ENCODE peak calls at places on chromosome 20, in six cellular contexts. E is mammary epithelial cell, V is psoas muscle, G is HFF-Myc, J is Panc1, W is dorsolateral prefrontal cortex. P is an unnamed sample.

GRCh38 chr20:53934421-53935352 is 135.7 kb downstream of the BCAS1 start:
- DNase-seq in E (peak), V (no peak), G (no peak), J (no peak), W (no peak), P (no peak)

GRCh38 chr20:63639093-63639860 is 12.4 kb upstream of the GMEB2 start:
- DNase-seq in E (no peak), V (no peak), G (no peak), J (no peak), W (no peak), P (no peak)

GRCh38 chr20:41903614-41904013 is 285.4 kb upstream of the CHD6 start:
- DNase-seq in E (no peak), V (no peak), G (no peak), J (no peak), W (no peak), P (no peak)

GRCh38 chr20:62914970-62915457 is 11.3 kb downstream of the DIDO1 start:
- DNase-seq in E (peak), V (no peak), G (no peak), J (no peak), W (no peak), P (no peak)

GRCh38 chr20:21396921-21397340 is 395 bp downstream of the NKX2-4 start:
- DNase-seq in E (no peak), V (peak), G (no peak), J (no peak), W (no peak), P (no peak)

GRCh38 chr20:24690408-24690807 is 221.0 kb downstream of the SYNDIG1 start:
- DNase-seq in E (no peak), V (no peak), G (no peak), J (no peak), W (no peak), P (no peak)

GRCh38 chr20:2984956-2985661 is 58.3 kb upstream of the GNRH2 start:
- DNase-seq in E (peak), V (no peak), G (peak), J (no peak), W (no peak), P (peak)

GRCh38 chr20:5945963-5946362 is 4.4 kb downstream of the TRMT6 start:
- DNase-seq in E (peak), V (no peak), G (peak), J (peak), W (no peak), P (peak)

GRCh38 chr20:1734269-1734858 is 76.8 kb upstream of the SIRPG start:
- DNase-seq in E (peak), V (no peak), G (no peak), J (no peak), W (no peak), P (peak)

GRCh38 chr20:56249244-56249955 is 868 bp downstream of the MC3R start:
- DNase-seq in E (no peak), V (peak), G (no peak), J (no peak), W (no peak), P (peak)

GRCh38 chr20:3101737-3102574 is 17.4 kb upstream of the AVP start:
- DNase-seq in E (no peak), V (no peak), G (no peak), J (no peak), W (peak), P (no peak)

GRCh38 chr20:23159923-23160445 is 73.9 kb upstream of the CD93 start:
- DNase-seq in E (no peak), V (no peak), G (no peak), J (no peak), W (no peak), P (no peak)

GRCh38 chr20:9498322-9498721 is 16.1 kb upstream of the LAMP5 start:
- DNase-seq in E (no peak), V (no peak), G (no peak), J (no peak), W (no peak), P (peak)

GRCh38 chr20:56724246-56724757 is 95.2 kb downstream of the TFAP2C start:
- DNase-seq in E (no peak), V (no peak), G (no peak), J (no peak), W (no peak), P (no peak)

GRCh38 chr20:53657732-53658131 is 64.1 kb upstream of the ZNF217 start:
- DNase-seq in E (no peak), V (no peak), G (no peak), J (no peak), W (no peak), P (no peak)

GRCh38 chr20:5189917-5190316 is 63.1 kb downstream of the CDS2 start:
- DNase-seq in E (no peak), V (no peak), G (no peak), J (no peak), W (no peak), P (no peak)

GRCh38 chr20:15834857-15835256 is 738.4 kb downstream of the KIF16B start:
- DNase-seq in E (peak), V (no peak), G (no peak), J (no peak), W (no peak), P (peak)

GRCh38 chr20:12022121-12022520 is 104.4 kb downstream of the BTBD3 start:
- DNase-seq in E (no peak), V (no peak), G (no peak), J (no peak), W (no peak), P (no peak)

GRCh38 chr20:51752343-51752951 is 15.7 kb downstream of the ATP9A start:
- DNase-seq in E (peak), V (no peak), G (peak), J (peak), W (no peak), P (peak)

GRCh38 chr20:50610212-50610718 is 81.1 kb downstream of the RIPOR3 start:
- DNase-seq in E (no peak), V (no peak), G (no peak), J (no peak), W (no peak), P (no peak)
- TF ChIP-seq CTCF in E (peak), V (no peak), G (no peak), J (no peak), W (no peak), P (no peak)

DNA sequence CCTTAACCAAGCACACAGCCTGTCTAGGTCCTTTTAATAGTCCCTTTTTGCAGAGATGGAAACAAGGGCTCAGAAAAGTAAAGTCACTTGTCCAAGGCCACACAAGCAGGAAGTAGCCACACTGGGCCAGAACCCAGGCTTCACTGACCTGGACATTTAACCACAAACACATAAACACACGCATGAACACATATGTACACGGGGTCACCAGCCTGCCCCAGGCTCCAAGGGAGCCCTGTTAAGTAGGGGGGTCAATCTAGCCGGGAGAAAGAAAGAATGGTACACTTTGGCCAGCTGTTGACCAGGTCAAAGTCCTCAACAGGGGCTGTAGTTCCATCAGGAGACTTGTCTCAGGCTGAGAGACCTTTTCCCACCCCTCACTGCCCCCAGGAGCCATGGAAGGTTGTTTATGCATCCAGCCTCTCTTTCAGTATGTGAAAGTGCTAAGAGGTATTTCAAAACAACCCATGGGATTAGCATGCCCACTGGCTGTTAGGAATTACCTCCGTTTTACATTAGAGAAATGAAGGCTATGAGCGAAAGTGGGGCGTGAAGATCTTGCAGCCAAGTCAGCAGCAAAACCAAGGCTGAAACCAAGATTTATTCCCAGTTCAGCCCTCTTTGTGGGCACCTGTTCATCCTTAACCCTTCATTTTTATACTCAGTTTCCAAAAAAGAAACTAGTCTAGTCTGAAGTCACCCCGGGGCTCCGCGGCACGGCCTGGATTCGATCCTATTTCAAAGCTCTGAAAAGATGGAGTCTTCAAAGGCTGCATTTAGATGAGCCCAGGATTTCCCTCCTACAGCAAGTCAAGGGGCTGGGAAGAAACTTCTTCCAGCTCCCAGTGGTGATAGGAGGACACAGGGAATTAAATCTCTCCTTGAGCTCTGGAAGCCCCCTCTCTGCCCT is 9.8 kb downstream of the SDC4 start:
- DNase-seq in E (no peak), V (no peak), G (no peak), J (no peak), W (no peak), P (peak)
- TF ChIP-seq CTCF in E (no peak), V (no peak), G (no peak), J (no peak), W (no peak), P (no peak)

GRCh38 chr20:58651823-58652605 is 931 bp downstream of the STX16 start:
- DNase-seq in E (peak), V (peak), G (no peak), J (peak), W (no peak), P (peak)

GRCh38 chr20:58650776-58651547 is at the start of gene STX16:
- DNase-seq in E (peak), V (peak), G (peak), J (peak), W (peak), P (peak)

GRCh38 chr20:58651548-58651822 is 402 bp downstream of the STX16 start:
- DNase-seq in E (no peak), V (no peak), G (no peak), J (no peak), W (peak), P (no peak)

GRCh38 chr20:58649288-58650180 is 1.5 kb upstream of the STX16 start:
- DNase-seq in E (no peak), V (no peak), G (no peak), J (no peak), W (no peak), P (no peak)

GRCh38 chr20:58650181-58650775 is 805 bp upstream of the STX16 start:
- DNase-seq in E (no peak), V (no peak), G (no peak), J (no peak), W (no peak), P (no peak)
- TF ChIP-seq CTCF in E (no peak), V (no peak), G (peak), J (peak), W (no peak), P (peak)

GRCh38 chr20:37915800-37916570 is 13.1 kb downstream of the VSTM2L start:
- DNase-seq in E (no peak), V (no peak), G (no peak), J (no peak), W (peak), P (no peak)
- TF ChIP-seq CTCF in E (no peak), V (no peak), G (no peak), J (no peak), W (no peak), P (no peak)

GRCh38 chr20:19628570-19629134 is 129.4 kb upstream of the RIN2 start:
- DNase-seq in E (peak), V (no peak), G (peak), J (peak), W (no peak), P (peak)
- TF ChIP-seq CTCF in E (peak), V (peak), G (peak), J (peak), W (peak), P (peak)

GRCh38 chr20:61874421-61875068 is 191.1 kb downstream of the TAF4 start:
- DNase-seq in E (peak), V (no peak), G (no peak), J (no peak), W (no peak), P (peak)
- TF ChIP-seq CTCF in E (peak), V (no peak), G (peak), J (no peak), W (no peak), P (peak)

P was measured in MCF 10A.